ENCODE peak calls at places on chromosomes 2 and 18, in ten cellular contexts. C, T, B, W, A, K, J, N, Q and S are unnamed samples.

GRCh38 chr2:239330836-239331235 is 70.0 kb downstream of the HDAC4 start:
- DNase-seq in C (no peak), A (no peak), B (no peak), Q (no peak), J (no peak), T (no peak), K (no peak), N (no peak), W (no peak), S (peak; percentile 63)

GRCh38 chr2:229297284-229297683 is 26.2 kb upstream of the PID1 start:
- DNase-seq in B (no peak), W (no peak), C (no peak), K (no peak), A (no peak), J (peak; percentile 43), Q (peak; percentile 15), T (no peak), N (no peak), S (no peak)

GRCh38 chr18:73653251-73653650 is 494.4 kb downstream of the FBXO15 start:
- DNase-seq in C (no peak), T (no peak), A (no peak), J (no peak), N (no peak), W (no peak), B (no peak), Q (peak; percentile 74), K (no peak), S (no peak)

GRCh38 chr18:68428026-68428425 is 286.9 kb downstream of the TMX3 start:
- DNase-seq in N (no peak), K (no peak), W (peak; percentile 90), J (peak; percentile 89), A (peak; percentile 84), C (no peak), Q (peak; percentile 96), T (peak; percentile 56), B (no peak), S (no peak)

GRCh38 chr2:160836755-160837154 is 323.5 kb upstream of the TANK start:
- DNase-seq in A (peak; percentile 76), Q (peak; percentile 89), J (peak; percentile 96), K (no peak), C (no peak), W (peak; percentile 93), T (no peak), N (no peak), B (no peak), S (no peak)

GRCh38 chr18:26307161-26307773 is 81.0 kb downstream of the TAF4B start:
- DNase-seq in C (no peak), Q (peak; percentile 63), K (no peak), N (peak; percentile 60), A (peak; percentile 75), T (no peak), W (peak; percentile 69), B (no peak), J (peak; percentile 61), S (no peak)

GRCh38 chr18:1094408-1094807 is 189.7 kb downstream of the ADCYAP1 start:
- DNase-seq in A (peak; percentile 76), B (no peak), N (no peak), Q (peak; percentile 20), J (peak; percentile 39), K (no peak), T (no peak), W (peak; percentile 86), C (no peak), S (no peak)

GRCh38 chr18:11572201-11572600 is 37.2 kb upstream of the SLC35G4 start:
- DNase-seq in A (no peak), N (peak; percentile 27), Q (no peak), B (no peak), J (no peak), T (no peak), K (no peak), W (no peak), C (no peak), S (no peak)

GRCh38 chr2:870426-870825 is 80.2 kb upstream of the SNTG2 start:
- DNase-seq in N (peak; percentile 21), A (no peak), B (no peak), J (no peak), W (no peak), Q (no peak), C (no peak), K (no peak), T (no peak), S (no peak)

GRCh38 chr2:61538920-61539559 is 884 bp upstream of the XPO1 start:
- DNase-seq in N (no peak), W (peak; percentile 41), Q (peak; percentile 44), T (no peak), C (peak; percentile 68), A (peak; percentile 11), J (peak; percentile 21), B (no peak), K (no peak), S (no peak)

GRCh38 chr2:145413261-145413660 is 893.3 kb upstream of the ZEB2 start:
- DNase-seq in W (no peak), T (no peak), C (no peak), K (no peak), N (no peak), J (no peak), B (no peak), Q (no peak), A (no peak), S (no peak)

GRCh38 chr18:22471546-22472131 is 53.9 kb upstream of the CTAGE1 start:
- DNase-seq in J (peak; percentile 88), Q (no peak), W (peak; percentile 55), A (peak; percentile 39), B (no peak), C (no peak), K (no peak), N (no peak), T (no peak), S (no peak)

GRCh38 chr2:174263989-174264388 is 15.7 kb upstream of the OLA1 start:
- DNase-seq in N (no peak), C (no peak), B (no peak), A (peak; percentile 91), J (peak; percentile 58), K (no peak), W (peak; percentile 57), T (peak; percentile 85), Q (peak; percentile 96), S (no peak)

GRCh38 chr2:118774458-118775133 is 72.9 kb downstream of the EN1 start:
- DNase-seq in C (no peak), W (peak; percentile 54), N (peak; percentile 89), K (peak; percentile 50), Q (peak; percentile 21), J (peak; percentile 46), T (no peak), B (peak; percentile 74), A (peak; percentile 60), S (peak; percentile 62)

GRCh38 chr18:26792661-26793060 is 72.8 kb downstream of the AQP4 start:
- DNase-seq in N (no peak), J (no peak), B (no peak), T (no peak), K (no peak), Q (peak; percentile 53), W (peak; percentile 78), C (no peak), A (peak; percentile 55), S (no peak)

GRCh38 chr18:42484648-42485047 is 529.6 kb downstream of the PIK3C3 start:
- DNase-seq in N (no peak), C (no peak), Q (no peak), A (no peak), J (no peak), B (no peak), K (no peak), W (no peak), T (no peak), S (no peak)

GRCh38 chr2:55168221-55169154 is 63.6 kb downstream of the CLHC1 start:
- DNase-seq in B (no peak), K (no peak), W (peak; percentile 86), A (peak; percentile 77), C (peak; percentile 85), J (peak; percentile 80), Q (peak; percentile 67), T (no peak), N (no peak), S (peak; percentile 36)

GRCh38 chr2:165901996-165902395 is 51.6 kb downstream of the TTC21B start:
- DNase-seq in J (no peak), T (no peak), B (no peak), N (no peak), K (no peak), A (no peak), W (no peak), C (no peak), Q (no peak), S (no peak)

GRCh38 chr2:165905269-165905668 is 48.3 kb downstream of the TTC21B start:
- DNase-seq in B (no peak), C (no peak), K (no peak), A (no peak), T (no peak), J (no peak), N (no peak), W (no peak), Q (no peak), S (no peak)

GRCh38 chr2:165901595-165901994 is 52.0 kb downstream of the TTC21B start:
- DNase-seq in W (no peak), Q (no peak), J (peak; percentile 27), A (no peak), T (no peak), K (no peak), N (no peak), B (no peak), C (no peak), S (no peak)

GRCh38 chr2:165903406-165903805 is 50.2 kb downstream of the TTC21B start:
- DNase-seq in W (no peak), N (no peak), C (no peak), A (no peak), K (no peak), Q (no peak), T (no peak), B (no peak), J (no peak), S (no peak)

GRCh38 chr2:165902929-165903328 is 50.6 kb downstream of the TTC21B start:
- DNase-seq in B (no peak), T (no peak), J (peak; percentile 29), C (no peak), W (peak; percentile 41), A (no peak), K (no peak), Q (no peak), N (no peak), S (no peak)
- TF ChIP-seq CTCF in B (no peak), T (no peak), J (peak; percentile 15), C (no peak), W (no peak), A (peak; percentile 12), K (no peak), Q (no peak), N (no peak), S (peak; percentile 38)

GRCh38 chr2:132037527-132038178 is 124.1 kb downstream of the ANKRD30BL start:
- DNase-seq in T (peak; percentile 40), B (peak; percentile 59), A (no peak), N (peak; percentile 89), Q (no peak), J (no peak), K (peak; percentile 38), W (peak; percentile 5), C (peak; percentile 58), S (no peak)
- TF ChIP-seq CTCF in T (no peak), B (no peak), A (peak; percentile 10), N (peak; percentile 32), Q (no peak), J (no peak), K (no peak), W (peak; percentile 16), C (no peak), S (no peak)

GRCh38 chr2:74529357-74530238 is at the start of the genes AUP1 and HTRA2:
- DNase-seq in J (peak; percentile 99), K (peak; percentile 99), Q (peak; percentile 97), A (peak; percentile 99), B (peak; percentile 100), C (peak; percentile 99), T (peak; percentile 99), N (peak; percentile 100), W (peak; percentile 100), S (peak; percentile 99)
- TF ChIP-seq CTCF in J (no peak), K (no peak), Q (no peak), A (no peak), B (peak; percentile 1), C (no peak), T (no peak), N (no peak), W (no peak), S (no peak)

GRCh38 chr2:26395394-26395793 is 6.3 kb upstream of the DRC1 start:
- DNase-seq in K (no peak), A (no peak), C (no peak), W (no peak), Q (no peak), B (no peak), N (no peak), J (no peak), T (no peak), S (no peak)
- TF ChIP-seq CTCF in K (no peak), A (no peak), C (no peak), W (no peak), Q (no peak), B (no peak), N (peak; percentile 45), J (no peak), T (no peak), S (no peak)